ENCODE peak calls at places on chromosomes 4 and X, in nine cellular contexts. Y is progenitor cell of endocrine pancreas, V is GM20000, Z is kidney epithelial cell, U is H9, K is transverse colon, W is H1, M is brain microvascular endothelial cell, R is GM12865. X is an unnamed sample.

GRCh38 chr4:10737335-10737734 is 52.8 kb upstream of the CLNK start:
- DNase-seq in R (no peak), V (no peak), Z (peak), M (peak), W (no peak), Y (no peak), U (no peak), K (no peak), X (no peak)

GRCh38 chrX:47191331-47191730 is 2.3 kb upstream of the UBA1 start:
- DNase-seq in Z (no peak), U (no peak), R (peak), V (peak), K (peak), M (no peak), W (peak), Y (no peak), X (no peak)

GRCh38 chr4:104860227-104861123 is 286.2 kb upstream of the TET2 start:
- DNase-seq in W (peak), V (peak), M (peak), K (peak), Z (peak), Y (peak), R (peak), U (peak), X (peak)

GRCh38 chr4:61041527-61041926 is 158.6 kb upstream of the ADGRL3 start:
- DNase-seq in W (no peak), U (no peak), K (no peak), M (no peak), V (no peak), Y (no peak), R (no peak), Z (no peak), X (no peak)

GRCh38 chrX:153882086-153882498 is 3.9 kb downstream of the L1CAM start:
- DNase-seq in U (no peak), V (no peak), M (peak), K (no peak), W (no peak), Y (no peak), R (no peak), Z (no peak), X (no peak)

GRCh38 chr4:6469898-6470501 is 2.4 kb downstream of the PPP2R2C start:
- DNase-seq in R (no peak), Y (peak), U (peak), Z (no peak), V (no peak), K (no peak), M (no peak), W (no peak), X (no peak)

GRCh38 chrX:70427360-70427759 is 4.2 kb downstream of the GDPD2 start:
- DNase-seq in M (no peak), K (no peak), Z (no peak), V (no peak), R (no peak), W (no peak), U (no peak), Y (no peak), X (no peak)

GRCh38 chrX:18252644-18253359 is 32.1 kb upstream of the BEND2 start:
- DNase-seq in Z (no peak), R (no peak), M (no peak), U (no peak), Y (no peak), K (no peak), V (no peak), W (no peak), X (no peak)

GRCh38 chr4:79141530-79141929 is 184.3 kb downstream of the NAA11 start:
- DNase-seq in Z (peak), M (peak), V (no peak), W (peak), R (peak), U (peak), K (no peak), Y (peak), X (no peak)

GRCh38 chrX:9352683-9353430 is 112.0 kb upstream of the TBL1X start:
- DNase-seq in M (peak), Z (no peak), Y (no peak), W (no peak), V (peak), U (no peak), K (peak), R (peak), X (peak)

GRCh38 chr4:102525099-102525498 is 23.9 kb downstream of the NFKB1 start:
- DNase-seq in W (no peak), K (no peak), M (peak), Z (no peak), U (no peak), V (no peak), Y (no peak), R (no peak), X (no peak)

GRCh38 chr4:170872794-170873193 is 783.0 kb upstream of the AADAT start:
- DNase-seq in Y (no peak), V (no peak), K (no peak), U (no peak), Z (peak), W (no peak), M (no peak), R (no peak), X (no peak)

DNA sequence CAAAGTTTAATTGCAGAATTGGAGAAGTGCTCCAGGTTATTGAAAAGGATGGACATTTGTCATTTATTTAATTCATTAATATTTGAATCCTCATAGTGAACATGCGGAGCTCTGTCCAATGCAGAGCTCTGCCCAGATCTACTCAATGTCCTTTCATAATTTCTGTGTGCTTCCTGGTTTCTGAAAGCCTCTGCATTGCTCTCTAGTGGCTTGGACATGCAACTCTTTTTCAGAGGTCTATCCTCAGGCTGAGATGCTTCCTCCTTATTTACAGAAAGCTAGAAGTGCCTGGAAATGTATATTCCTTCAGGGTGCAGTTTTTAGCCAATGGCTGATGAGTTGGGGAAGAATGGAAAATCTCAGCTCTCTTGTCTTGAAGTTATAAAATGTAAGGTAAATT is 786.1 kb upstream of the AADAT start:
- DNase-seq in Z (no peak), Y (no peak), M (no peak), R (peak), W (no peak), V (no peak), K (no peak), U (no peak), X (no peak)
- TF ChIP-seq CTCF in Z (no peak), Y (peak), M (peak), R (peak), W (no peak), V (no peak), K (no peak), U (peak), X (peak)

GRCh38 chr4:47942420-47942819 is 28.0 kb upstream of the NFXL1 start:
- DNase-seq in U (no peak), Z (no peak), R (no peak), V (no peak), K (no peak), W (no peak), Y (no peak), M (no peak), X (no peak)

DNA sequence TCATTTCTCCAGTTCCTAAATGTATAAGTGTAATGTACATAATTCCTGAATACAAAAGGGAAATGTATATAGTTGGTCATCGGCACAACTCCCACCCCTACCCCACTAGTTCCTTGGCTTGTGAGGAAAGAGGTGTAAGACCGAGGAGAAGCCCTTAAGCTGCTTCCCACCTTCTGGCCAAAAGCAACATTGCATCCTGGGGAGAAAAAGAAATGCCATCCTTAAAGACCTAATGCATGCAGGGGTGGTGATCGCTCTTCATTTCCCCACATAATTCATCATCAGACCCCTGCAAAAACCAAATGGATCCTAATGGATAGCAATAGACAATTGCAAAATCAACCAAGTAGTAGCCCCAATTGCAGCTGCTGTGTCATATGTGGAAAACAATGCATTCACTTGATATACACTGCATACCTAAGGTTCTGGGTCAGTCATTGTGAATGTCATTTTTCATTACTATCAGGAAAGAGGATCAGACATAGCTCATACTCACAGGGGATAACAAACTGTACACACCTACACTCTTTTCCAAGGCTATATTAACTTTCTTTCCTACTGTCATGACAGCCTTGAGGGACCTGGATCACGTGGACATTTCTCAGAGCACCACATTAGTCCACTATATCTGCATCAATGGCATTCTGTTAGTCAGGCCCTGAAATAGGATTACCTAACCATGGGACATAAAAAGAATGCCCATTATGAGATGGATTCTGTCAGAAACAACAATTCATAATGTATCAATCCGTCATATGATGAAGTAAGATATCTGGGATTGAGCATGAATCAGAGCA is 31.7 kb upstream of the NFXL1 start:
- DNase-seq in Z (no peak), K (no peak), U (no peak), M (no peak), R (no peak), V (no peak), Y (no peak), W (no peak), X (no peak)
- TF ChIP-seq CTCF in Z (peak), K (no peak), U (peak), M (peak), R (peak), V (no peak), Y (peak), W (no peak), X (no peak)

DNA sequence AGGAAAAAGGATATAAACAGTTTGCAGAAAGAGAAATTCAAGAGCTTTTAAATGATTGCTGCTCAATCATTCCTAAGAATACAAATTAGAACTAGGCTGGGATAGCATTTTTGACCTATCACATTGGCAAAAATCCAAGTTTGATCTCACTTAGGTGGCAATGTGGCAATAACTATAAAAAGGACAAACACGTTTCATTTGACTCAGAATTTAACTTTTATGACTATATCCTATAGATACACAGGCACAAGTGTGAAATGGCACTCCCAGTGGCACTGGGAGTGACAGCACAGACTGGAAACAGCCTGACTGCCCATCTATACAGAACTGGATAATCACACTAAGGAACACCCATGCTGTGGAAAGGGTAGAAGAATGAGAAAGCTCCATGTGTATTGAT is 11.1 kb downstream of the CENPU start:
- DNase-seq in Y (no peak), V (no peak), W (no peak), R (no peak), M (no peak), K (peak), Z (no peak), U (no peak), X (no peak)
- TF ChIP-seq CTCF in Y (no peak), V (no peak), W (no peak), R (peak), M (peak), K (peak), Z (no peak), U (peak), X (no peak)

DNA sequence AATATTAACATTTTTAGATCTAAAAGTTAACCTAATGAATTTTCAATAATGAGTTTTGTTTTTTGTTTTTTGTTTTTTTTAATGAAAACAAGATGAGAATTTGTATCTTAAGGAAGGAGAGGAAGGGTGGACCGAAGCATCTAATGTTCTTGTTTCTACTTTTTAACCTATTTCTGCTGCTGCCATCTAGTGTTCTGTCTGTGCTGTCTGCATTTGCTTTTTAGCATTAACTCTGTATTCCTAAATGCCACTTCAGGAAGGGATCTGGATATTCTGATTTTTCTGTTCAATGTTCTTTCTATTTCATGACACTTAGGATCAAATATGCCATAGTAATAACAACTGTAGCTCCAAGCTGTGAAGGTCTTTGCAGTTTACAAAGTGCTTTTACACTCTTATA is 161.7 kb downstream of the BRWD3 start:
- DNase-seq in V (no peak), Z (no peak), W (no peak), R (peak), M (no peak), K (no peak), Y (no peak), U (no peak), X (peak)
- TF ChIP-seq CTCF in V (peak), Z (peak), W (no peak), R (peak), M (peak), K (no peak), Y (no peak), U (peak), X (peak)

GRCh38 chr4:185817403-185817818 is 5.4 kb upstream of the SORBS2 start:
- DNase-seq in R (no peak), V (no peak), M (no peak), Z (no peak), U (no peak), K (peak), W (no peak), Y (peak), X (no peak)

GRCh38 chr4:185821029-185821419 is 9.0 kb upstream of the SORBS2 start:
- DNase-seq in Y (no peak), R (no peak), V (no peak), M (no peak), U (no peak), K (no peak), Z (no peak), W (no peak), X (no peak)

GRCh38 chr4:185822791-185823190 is 10.8 kb upstream of the SORBS2 start:
- DNase-seq in Y (no peak), M (no peak), K (no peak), Z (no peak), V (no peak), R (no peak), U (no peak), W (no peak), X (no peak)

GRCh38 chr4:185819144-185819543 is 7.2 kb upstream of the SORBS2 start:
- DNase-seq in W (no peak), M (no peak), U (no peak), Z (no peak), Y (no peak), V (no peak), R (no peak), K (no peak), X (no peak)

GRCh38 chr4:185820119-185821028 is 8.4 kb upstream of the SORBS2 start:
- DNase-seq in R (no peak), K (no peak), Z (no peak), Y (no peak), U (peak), M (no peak), V (no peak), W (no peak), X (no peak)
- TF ChIP-seq CTCF in R (no peak), K (no peak), Z (no peak), Y (peak), U (peak), M (no peak), V (no peak), W (no peak), X (no peak)

GRCh38 chr4:1716065-1716945 is 4.2 kb upstream of the SLBP start:
- DNase-seq in K (no peak), M (no peak), Y (no peak), Z (no peak), W (no peak), V (no peak), R (no peak), U (peak), X (peak)
- TF ChIP-seq CTCF in K (no peak), M (no peak), Y (no peak), Z (no peak), W (no peak), V (no peak), R (no peak), U (no peak), X (no peak)

GRCh38 chr4:139227729-139228404 is 50.8 kb upstream of the ELF2 start:
- DNase-seq in M (no peak), Z (no peak), W (peak), V (peak), U (no peak), R (peak), Y (no peak), K (no peak), X (peak)
- TF ChIP-seq CTCF in M (peak), Z (no peak), W (no peak), V (peak), U (no peak), R (peak), Y (no peak), K (no peak), X (peak)

DNA sequence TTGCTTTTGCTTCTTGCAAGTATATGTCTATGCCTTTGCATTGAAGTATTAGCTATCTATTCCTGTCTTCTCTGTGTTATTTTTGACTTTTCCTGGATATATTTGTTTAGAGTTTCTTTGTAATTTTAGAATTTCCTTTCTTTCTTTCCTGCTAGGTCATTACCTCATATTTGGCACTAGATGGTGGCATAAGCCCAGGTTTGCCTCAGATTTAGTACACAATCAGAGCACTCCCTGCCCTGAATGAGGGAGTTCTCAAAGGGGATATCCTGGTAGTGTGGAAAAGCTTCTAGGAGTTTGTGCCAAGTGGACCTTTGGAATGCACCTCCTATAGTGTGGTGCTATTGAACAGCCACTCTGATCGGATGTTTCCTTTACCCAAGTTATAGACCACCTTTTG is 181.6 kb downstream of the UGT8 start:
- DNase-seq in K (no peak), M (peak), Y (peak), U (peak), Z (peak), R (peak), W (no peak), V (no peak), X (no peak)
- TF ChIP-seq CTCF in K (no peak), M (peak), Y (peak), U (peak), Z (peak), R (no peak), W (no peak), V (peak), X (no peak)